ENCODE peak calls at places on chromosome 21, in ten cellular contexts. One of them, this sample, is unnamed.

GRCh38 chr21:45365608-45366241 is 39.2 kb upstream of the COL18A1 start:
- DNase-seq in endothelial cell: no peak
- DNase-seq in NCI-H1694 treated with DMSO at 0.1 percent for 48 hours: no peak
- DNase-seq in GM10248: no peak
- DNase-seq in fibroblast of pulmonary artery: peak; percentile 83
- DNase-seq in SW480: peak; percentile 91
- DNase-seq in astrocyte of the spinal cord: peak; percentile 73
- DNase-seq in colonic mucosa: no peak
- DNase-seq in NCI-H460: no peak
- DNase-seq in heart right ventricle: peak; percentile 14
- DNase-seq in this sample: no peak

GRCh38 chr21:42527489-42528158 is 14.0 kb downstream of the SLC37A1 start:
- DNase-seq in endothelial cell: no peak
- DNase-seq in NCI-H1694 treated with DMSO at 0.1 percent for 48 hours: no peak
- DNase-seq in GM10248: peak; percentile 54
- DNase-seq in fibroblast of pulmonary artery: no peak
- DNase-seq in SW480: peak; percentile 83
- DNase-seq in astrocyte of the spinal cord: no peak
- DNase-seq in colonic mucosa: no peak
- DNase-seq in NCI-H460: no peak
- DNase-seq in heart right ventricle: no peak
- DNase-seq in this sample: no peak

GRCh38 chr21:45598666-45599065 is 44.9 kb upstream of the PCBP3 start:
- DNase-seq in endothelial cell: no peak
- DNase-seq in NCI-H1694 treated with DMSO at 0.1 percent for 48 hours: no peak
- DNase-seq in GM10248: no peak
- DNase-seq in fibroblast of pulmonary artery: no peak
- DNase-seq in SW480: no peak
- DNase-seq in astrocyte of the spinal cord: no peak
- DNase-seq in colonic mucosa: no peak
- DNase-seq in NCI-H460: no peak
- DNase-seq in heart right ventricle: no peak
- DNase-seq in this sample: no peak

GRCh38 chr21:26804895-26805609 is 40.2 kb downstream of the ADAMTS1 start:
- DNase-seq in endothelial cell: no peak
- DNase-seq in NCI-H1694 treated with DMSO at 0.1 percent for 48 hours: no peak
- DNase-seq in GM10248: no peak
- DNase-seq in fibroblast of pulmonary artery: no peak
- DNase-seq in SW480: no peak
- DNase-seq in astrocyte of the spinal cord: no peak
- DNase-seq in colonic mucosa: no peak
- DNase-seq in NCI-H460: no peak
- DNase-seq in heart right ventricle: no peak
- DNase-seq in this sample: no peak

GRCh38 chr21:42097860-42098259 is 26.7 kb downstream of the UMODL1 start:
- DNase-seq in endothelial cell: peak; percentile 25
- DNase-seq in NCI-H1694 treated with DMSO at 0.1 percent for 48 hours: no peak
- DNase-seq in GM10248: no peak
- DNase-seq in fibroblast of pulmonary artery: peak; percentile 95
- DNase-seq in SW480: peak; percentile 95
- DNase-seq in astrocyte of the spinal cord: peak; percentile 96
- DNase-seq in colonic mucosa: peak; percentile 76
- DNase-seq in NCI-H460: peak; percentile 52
- DNase-seq in heart right ventricle: no peak
- DNase-seq in this sample: no peak

GRCh38 chr21:43726686-43727570 is 8.0 kb downstream of the PDXK start:
- DNase-seq in endothelial cell: no peak
- DNase-seq in NCI-H1694 treated with DMSO at 0.1 percent for 48 hours: no peak
- DNase-seq in GM10248: no peak
- DNase-seq in fibroblast of pulmonary artery: no peak
- DNase-seq in SW480: peak; percentile 35
- DNase-seq in astrocyte of the spinal cord: no peak
- DNase-seq in colonic mucosa: no peak
- DNase-seq in NCI-H460: no peak
- DNase-seq in heart right ventricle: peak; percentile 45
- DNase-seq in this sample: peak; percentile 56

GRCh38 chr21:45510466-45510955 is 31.7 kb downstream of the SLC19A1 start:
- DNase-seq in endothelial cell: no peak
- DNase-seq in NCI-H1694 treated with DMSO at 0.1 percent for 48 hours: no peak
- DNase-seq in GM10248: no peak
- DNase-seq in fibroblast of pulmonary artery: no peak
- DNase-seq in SW480: no peak
- DNase-seq in astrocyte of the spinal cord: no peak
- DNase-seq in colonic mucosa: no peak
- DNase-seq in NCI-H460: no peak
- DNase-seq in heart right ventricle: peak; percentile 10
- DNase-seq in this sample: no peak

GRCh38 chr21:45643021-45643980 is at the start of gene PCBP3:
- DNase-seq in endothelial cell: peak; percentile 98
- DNase-seq in NCI-H1694 treated with DMSO at 0.1 percent for 48 hours: no peak
- DNase-seq in GM10248: peak; percentile 89
- DNase-seq in fibroblast of pulmonary artery: peak; percentile 96
- DNase-seq in SW480: peak; percentile 97
- DNase-seq in astrocyte of the spinal cord: peak; percentile 97
- DNase-seq in colonic mucosa: peak; percentile 98
- DNase-seq in NCI-H460: peak; percentile 95
- DNase-seq in heart right ventricle: peak; percentile 98
- DNase-seq in this sample: peak; percentile 95

GRCh38 chr21:14862794-14863720 is 201.7 kb downstream of the NRIP1 start:
- DNase-seq in endothelial cell: peak; percentile 17
- DNase-seq in NCI-H1694 treated with DMSO at 0.1 percent for 48 hours: peak; percentile 5
- DNase-seq in GM10248: no peak
- DNase-seq in fibroblast of pulmonary artery: peak; percentile 47
- DNase-seq in SW480: peak; percentile 13
- DNase-seq in astrocyte of the spinal cord: peak; percentile 46
- DNase-seq in colonic mucosa: no peak
- DNase-seq in NCI-H460: no peak
- DNase-seq in heart right ventricle: no peak
- DNase-seq in this sample: no peak

GRCh38 chr21:35084869-35085268 is 35.8 kb upstream of the RUNX1 start:
- DNase-seq in endothelial cell: no peak
- DNase-seq in NCI-H1694 treated with DMSO at 0.1 percent for 48 hours: no peak
- DNase-seq in GM10248: no peak
- DNase-seq in fibroblast of pulmonary artery: peak; percentile 84
- DNase-seq in SW480: peak; percentile 11
- DNase-seq in astrocyte of the spinal cord: peak; percentile 92
- DNase-seq in colonic mucosa: no peak
- DNase-seq in NCI-H460: peak; percentile 36
- DNase-seq in heart right ventricle: no peak
- DNase-seq in this sample: no peak

GRCh38 chr21:44888581-44889550 is 15.4 kb upstream of the PTTG1IP start:
- DNase-seq in endothelial cell: no peak
- DNase-seq in NCI-H1694 treated with DMSO at 0.1 percent for 48 hours: no peak
- DNase-seq in GM10248: no peak
- DNase-seq in fibroblast of pulmonary artery: no peak
- DNase-seq in SW480: no peak
- DNase-seq in astrocyte of the spinal cord: no peak
- DNase-seq in colonic mucosa: no peak
- DNase-seq in NCI-H460: no peak
- DNase-seq in heart right ventricle: peak; percentile 11
- DNase-seq in this sample: no peak

GRCh38 chr21:18368193-18368592 is 35.4 kb downstream of the TMPRSS15 start:
- DNase-seq in endothelial cell: no peak
- DNase-seq in NCI-H1694 treated with DMSO at 0.1 percent for 48 hours: no peak
- DNase-seq in GM10248: no peak
- DNase-seq in fibroblast of pulmonary artery: no peak
- DNase-seq in SW480: no peak
- DNase-seq in astrocyte of the spinal cord: no peak
- DNase-seq in colonic mucosa: no peak
- DNase-seq in NCI-H460: no peak
- DNase-seq in heart right ventricle: no peak
- DNase-seq in this sample: no peak

This sample was measured in cerebellar cortex.